ENCODE peak calls at places on chromosome 19, in four cellular contexts. B is HCT116, H is HepG2, Z is H1. D is an unnamed sample. For H3K9me3, the result is how much of the 10 kb centered on the place peaks cover.

GRCh38 chr19:45630463-45630862 is 8.7 kb downstream of the EML2 start:
- DNase-seq in Z (no peak), H (no peak), B (peak), D (no peak)

GRCh38 chr19:16571689-16572331 is 405 bp downstream of the SLC35E1 start:
- DNase-seq in B (no peak), H (no peak), Z (no peak), D (no peak)

GRCh38 chr19:18006895-18007604 is 920 bp upstream of the ARRDC2 start:
- DNase-seq in Z (no peak), H (peak), B (no peak), D (no peak)

GRCh38 chr19:48397636-48398328 is 4.3 kb downstream of the GRIN2D start:
- DNase-seq in B (no peak), Z (no peak), H (no peak), D (no peak)

GRCh38 chr19:41821003-41821735 is 23.3 kb downstream of the LYPD4 start:
- DNase-seq in H (peak), B (peak), Z (peak), D (peak)

GRCh38 chr19:41531438-41532311 is 44.3 kb upstream of the CEACAM21 start:
- DNase-seq in B (no peak), Z (no peak), H (no peak), D (no peak)

GRCh38 chr19:47049307-47049700 is 880 bp upstream of the TMEM160 start:
- DNase-seq in B (no peak), Z (no peak), H (no peak), D (no peak)

GRCh38 chr19:17942582-17943283 is 9.9 kb downstream of the CCDC124 start:
- DNase-seq in B (no peak), H (no peak), Z (no peak), D (no peak)

GRCh38 chr19:24078688-24079087 is 8.3 kb upstream of the ZNF254 start:
- DNase-seq in H (no peak), B (no peak), Z (peak), D (no peak)

GRCh38 chr19:40217921-40218890 is at the start of gene TTC9B:
- DNase-seq in Z (peak), H (no peak), B (no peak), D (no peak)

GRCh38 chr19:45450042-45450380 is 17.8 kb upstream of the FOSB start:
- DNase-seq in Z (no peak), B (no peak), H (no peak), D (no peak)

GRCh38 chr19:49895566-49896297 is 955 bp downstream of the IL4I1 start:
- DNase-seq in Z (no peak), B (no peak), H (no peak), D (no peak)

GRCh38 chr19:38061294-38061693 is 154.3 kb downstream of the SIPA1L3 start:
- DNase-seq in Z (no peak), H (no peak), B (no peak), D (no peak)

GRCh38 chr19:45494261-45494916 is 2.5 kb downstream of the RTN2 start:
- DNase-seq in Z (no peak), B (no peak), H (no peak), D (no peak)

GRCh38 chr19:54207908-54208783 is 7.5 kb downstream of the RPS9 start:
- DNase-seq in B (no peak), H (peak), Z (no peak), D (no peak)

GRCh38 chr19:41695745-41696144 is 7.7 kb upstream of the CEACAM7 start:
- DNase-seq in B (no peak), H (no peak), Z (no peak), D (no peak)

GRCh38 chr19:17340302-17340870 is 3.0 kb downstream of the GTPBP3 start:
- DNase-seq in Z (peak), B (no peak), H (peak), D (no peak)

GRCh38 chr19:8585894-8586750 is 8.9 kb upstream of the MYO1F start:
- DNase-seq in B (peak), Z (peak), H (peak), D (no peak)

GRCh38 chr19:47419037-47419783 is at the start of gene MEIS3:
- DNase-seq in Z (no peak), B (no peak), H (no peak), D (no peak)

GRCh38 chr19:55973982-55974381 is 12.6 kb upstream of the NLRP5 start:
- DNase-seq in H (no peak), B (no peak), Z (no peak), D (no peak)

GRCh38 chr19:45443462-45444317 is 20.0 kb upstream of the ERCC1 start:
- DNase-seq in H (peak), Z (peak), B (peak), D (no peak)

GRCh38 chr19:54179921-54180452 is 7.0 kb upstream of the TMC4 start:
- DNase-seq in H (peak), Z (peak), B (no peak), D (no peak)

GRCh38 chr19:21608571-21608970 is 103.2 kb downstream of the ZNF429 start:
- DNase-seq in H (peak), Z (no peak), B (no peak), D (no peak)

GRCh38 chr19:42436006-42436405 is 6.7 kb downstream of the CXCL17 start:
- DNase-seq in B (no peak), Z (no peak), H (peak), D (no peak)

GRCh38 chr19:16078759-16079707 is 2.7 kb downstream of the TPM4 start:
- DNase-seq in B (peak), H (peak), Z (no peak), D (peak)

GRCh38 chr19:43534305-43534612 is 1.3 kb downstream of the ZNF575 start:
- DNase-seq in B (no peak), Z (no peak), H (no peak), D (no peak)

GRCh38 chr19:43532571-43532961 is 422 bp upstream of the ZNF575 start:
- DNase-seq in Z (no peak), B (peak), H (no peak), D (no peak)

GRCh38 chr19:43533546-43534304 is 737 bp downstream of the ZNF575 start:
- DNase-seq in H (peak), B (peak), Z (peak), D (peak)

GRCh38 chr19:43532962-43533545 is at the start of gene ZNF575:
- DNase-seq in B (peak), Z (peak), H (peak), D (peak)

DNA sequence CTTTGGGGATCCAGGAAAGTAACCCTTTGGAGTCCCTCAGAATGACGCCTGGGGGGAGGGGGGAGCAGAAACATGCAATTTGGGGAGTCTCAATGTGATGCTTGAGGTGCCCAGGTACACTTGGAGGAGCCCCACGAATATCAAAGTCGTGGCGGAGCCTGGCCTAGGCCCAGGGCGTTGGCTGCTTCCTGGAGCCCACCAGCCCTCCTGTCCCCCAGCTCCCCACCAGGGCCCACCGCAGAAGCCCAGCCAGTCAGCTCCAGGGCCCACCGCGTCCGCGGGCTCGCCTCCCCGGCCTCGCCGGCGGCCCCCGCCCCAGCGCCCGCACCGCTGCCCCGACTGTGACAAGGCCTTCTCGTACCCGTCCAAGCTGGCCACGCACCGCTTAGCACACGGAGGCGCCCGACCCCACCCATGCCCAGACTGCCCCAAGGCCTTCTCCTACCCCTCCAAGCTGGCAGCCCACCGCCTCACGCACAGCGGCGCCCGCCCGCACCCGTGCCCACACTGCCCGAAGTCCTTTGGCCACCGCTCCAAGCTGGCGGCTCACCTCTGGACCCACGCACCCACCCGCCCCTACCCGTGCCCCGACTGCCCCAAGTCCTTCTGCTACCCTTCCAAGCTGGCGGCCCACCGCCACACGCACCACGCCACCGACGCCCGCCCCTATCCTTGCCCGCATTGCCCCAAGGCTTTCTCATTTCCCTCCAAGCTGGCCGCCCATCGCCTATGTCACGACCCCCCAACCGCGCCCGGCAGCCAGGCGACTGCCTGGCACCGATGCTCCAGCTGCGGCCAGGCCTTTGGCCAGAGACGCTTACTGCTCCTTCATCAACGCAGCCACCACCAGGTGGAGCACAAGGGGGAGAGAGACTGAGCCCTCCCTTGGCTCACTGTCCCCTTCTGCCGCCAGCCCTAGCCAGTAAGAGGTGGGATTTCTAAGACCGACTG is 2.1 kb downstream of the ZNF575 start:
- DNase-seq in B (no peak), H (peak), Z (peak), D (no peak)
- TF ChIP-seq CTCF in B (no peak), H (peak), Z (peak), D (peak)

DNA sequence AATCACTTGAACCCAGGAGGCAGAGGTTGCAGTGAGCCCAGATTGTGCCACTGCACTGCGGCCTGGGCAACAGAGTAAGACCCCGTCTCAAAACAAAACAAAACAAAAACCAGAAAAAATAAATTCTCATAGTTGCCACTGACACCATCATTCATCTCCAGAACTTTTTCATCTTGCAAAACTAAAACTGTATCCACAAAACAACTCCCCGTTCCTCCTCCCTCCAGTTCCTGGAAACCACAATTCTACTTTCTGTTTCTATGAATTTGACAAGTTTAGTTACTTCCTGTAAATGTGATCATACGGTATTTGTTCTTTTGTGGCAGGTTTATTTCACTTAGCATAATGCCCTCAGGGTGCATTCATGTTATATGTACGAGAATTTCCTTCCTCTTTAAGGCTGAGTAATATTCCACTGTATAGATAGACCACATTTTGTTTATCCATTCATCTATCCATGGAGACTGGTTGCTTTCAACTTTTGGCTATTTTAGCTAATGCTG is 13.2 kb upstream of the ADGRE5 start:
- DNase-seq in B (no peak), Z (no peak), H (no peak), D (no peak)
- TF ChIP-seq SIN3A in B (no peak), Z (no peak), H (no peak), D (no peak)

GRCh38 chr19:34962945-34963530 is 991 bp downstream of the ZNF792 start:
- DNase-seq in Z (no peak), H (no peak), B (no peak), D (no peak)

GRCh38 chr19:34960103-34960805 is 3.8 kb downstream of the ZNF792 start:
- DNase-seq in Z (no peak), H (no peak), B (no peak), D (no peak)

GRCh38 chr19:34962281-34962944 is 1.6 kb downstream of the ZNF792 start:
- DNase-seq in H (peak), B (no peak), Z (no peak), D (no peak)

GRCh38 chr19:34961775-34962174 is 2.3 kb downstream of the ZNF792 start:
- DNase-seq in H (no peak), B (no peak), Z (no peak), D (no peak)

GRCh38 chr19:34960940-34961679 is 2.9 kb downstream of the ZNF792 start:
- DNase-seq in B (no peak), H (no peak), Z (no peak), D (no peak)
- H3K9me3 ChIP-seq in B (under half), H (under half), Z (under half), D (under half)

GRCh38 chr19:1852294-1852646 is 4.0 kb upstream of the REXO1 start:
- DNase-seq in B (no peak), Z (no peak), H (no peak), D (no peak)
- TF ChIP-seq CTCF in B (no peak), Z (no peak), H (no peak), D (no peak)